ENCODE peak calls at places on chromosome 17, in nine cellular contexts. A is neuronal stem cell, Y is Caco-2, T is HCT116, P is mammary epithelial cell, O is NT2/D1, Z is IMR-90, K is cardiac muscle cell, R is SJCRH30. I is an unnamed sample.

GRCh38 chr17:50539762-50540440 is 7.1 kb upstream of the SPATA20 start:
- DNase-seq in P (peak; percentile 92), O (no peak), A (no peak), Y (peak; percentile 83), K (no peak), R (no peak), T (no peak), Z (no peak), I (no peak)

GRCh38 chr17:66602659-66603363 is 232.1 kb upstream of the CACNG5 start:
- DNase-seq in P (no peak), T (no peak), A (no peak), Z (peak; percentile 77), K (peak; percentile 76), Y (peak; percentile 14), R (no peak), O (no peak), I (no peak)

GRCh38 chr17:32253117-32253611 is 12.5 kb upstream of the RHBDL3 start:
- DNase-seq in Z (peak; percentile 65), T (peak; percentile 54), O (no peak), R (peak; percentile 90), A (peak; percentile 78), Y (peak; percentile 86), K (peak; percentile 82), P (peak; percentile 61), I (peak; percentile 41)

GRCh38 chr17:1324201-1324750 is 44.8 kb downstream of the TRARG1 start:
- DNase-seq in K (no peak), P (no peak), O (no peak), A (no peak), Y (no peak), Z (no peak), T (no peak), R (no peak), I (no peak)

GRCh38 chr17:47717845-47718621 is 15.0 kb upstream of the TBX21 start:
- DNase-seq in Y (no peak), R (no peak), T (no peak), A (no peak), O (no peak), Z (no peak), K (no peak), P (no peak), I (peak; percentile 56)

GRCh38 chr17:62781356-62781755 is 26.8 kb downstream of the MARCHF10 start:
- DNase-seq in Z (peak; percentile 57), Y (no peak), K (peak; percentile 73), P (no peak), T (no peak), O (no peak), A (no peak), R (no peak), I (no peak)

GRCh38 chr17:7404737-7405412 is 978 bp upstream of the TMEM256 start:
- DNase-seq in P (no peak), T (no peak), Y (peak; percentile 34), A (peak; percentile 74), K (peak; percentile 33), R (no peak), Z (no peak), O (no peak), I (no peak)

GRCh38 chr17:39722965-39723848 is 7.1 kb downstream of the MIEN1 start:
- DNase-seq in R (no peak), A (no peak), Y (peak; percentile 47), Z (no peak), T (no peak), K (no peak), O (no peak), P (no peak), I (no peak)

GRCh38 chr17:68368387-68368786 is 77.1 kb downstream of the ARSG start:
- DNase-seq in Z (no peak), P (no peak), O (no peak), Y (no peak), R (no peak), K (no peak), A (no peak), T (no peak), I (no peak)

GRCh38 chr17:45147581-45148182 is 593 bp upstream of the HEXIM1 start:
- DNase-seq in T (peak; percentile 95), Y (peak; percentile 89), Z (peak; percentile 97), K (peak; percentile 96), R (peak; percentile 93), P (peak; percentile 89), O (no peak), A (peak; percentile 91), I (peak; percentile 83)

GRCh38 chr17:77428020-77428781 is 287.4 kb downstream of the SEC14L1 start:
- DNase-seq in A (no peak), Z (no peak), P (no peak), K (no peak), Y (no peak), T (no peak), R (no peak), O (no peak), I (no peak)

GRCh38 chr17:16887523-16888095 is 84.3 kb downstream of the TNFRSF13B start:
- DNase-seq in Z (no peak), Y (no peak), R (no peak), K (no peak), T (no peak), A (no peak), P (no peak), O (no peak), I (no peak)

GRCh38 chr17:76237859-76238313 is 2.4 kb downstream of the RNF157 start:
- DNase-seq in Z (no peak), K (no peak), Y (peak; percentile 39), O (no peak), T (no peak), P (no peak), R (no peak), A (no peak), I (no peak)

GRCh38 chr17:18009609-18010420 is 29.2 kb downstream of the ATPAF2 start:
- DNase-seq in Z (no peak), K (no peak), R (no peak), Y (no peak), O (no peak), A (no peak), P (no peak), T (no peak), I (no peak)

GRCh38 chr17:76271669-76272540 is 6.8 kb downstream of the UBALD2 start:
- DNase-seq in Y (no peak), P (no peak), O (no peak), T (no peak), R (no peak), Z (no peak), A (no peak), K (peak; percentile 17), I (peak; percentile 85)

GRCh38 chr17:76481091-76481655 is 13.8 kb downstream of the AANAT start:
- DNase-seq in A (no peak), T (no peak), P (no peak), Y (no peak), O (no peak), R (peak; percentile 91), K (no peak), Z (no peak), I (no peak)

GRCh38 chr17:15883617-15884111 is 61.3 kb upstream of the ADORA2B start:
- DNase-seq in Y (no peak), R (peak; percentile 44), O (no peak), A (no peak), Z (peak; percentile 93), T (peak; percentile 2), P (peak; percentile 93), K (peak; percentile 83), I (no peak)

GRCh38 chr17:39628655-39629493 is 2.1 kb downstream of the PPP1R1B start:
- DNase-seq in P (no peak), O (no peak), Z (no peak), T (no peak), Y (no peak), K (no peak), A (no peak), R (no peak), I (no peak)

GRCh38 chr17:11986939-11987329 is 10.3 kb downstream of the ZNF18 start:
- DNase-seq in Y (peak; percentile 7), O (peak; percentile 22), Z (peak; percentile 60), P (peak; percentile 47), A (peak; percentile 24), K (peak; percentile 73), R (peak; percentile 55), T (peak; percentile 32), I (no peak)

DNA sequence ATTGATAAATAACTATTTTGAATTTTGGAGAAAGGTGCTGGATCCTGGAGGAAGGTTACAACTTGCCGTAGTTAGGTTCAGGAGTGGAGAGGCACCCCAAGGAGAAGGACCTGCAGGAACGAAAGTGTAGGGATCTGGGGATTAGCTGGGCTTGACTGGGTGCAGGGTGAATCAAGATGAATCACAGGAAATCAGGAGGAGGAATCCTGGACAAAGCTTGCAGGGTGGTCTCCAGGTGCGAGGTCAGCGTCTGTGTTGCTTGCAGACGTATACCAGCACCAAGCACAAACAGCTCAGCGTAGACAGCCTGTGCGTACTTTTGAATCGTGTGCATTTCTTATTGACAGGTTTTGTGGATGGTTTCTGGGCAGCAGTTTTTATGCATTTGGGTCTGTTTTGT is 144.3 kb downstream of the MSI2 start:
- DNase-seq in A (no peak), K (no peak), Y (no peak), T (no peak), O (no peak), Z (peak; percentile 17), P (no peak), R (no peak), I (no peak)
- H3K36me3 ChIP-seq in A (peaks cover 2% of the 10 kb centered on the region), K (no peaks in the 10 kb centered on the region), Y (peaks cover 3% of the 10 kb centered on the region), T (no peaks in the 10 kb centered on the region), O (peaks cover 34% of the 10 kb centered on the region), Z (peaks cover 8% of the 10 kb centered on the region), P (no peaks in the 10 kb centered on the region), R (peaks cover 2% of the 10 kb centered on the region), I (peaks cover 22% of the 10 kb centered on the region)

GRCh38 chr17:60047590-60047989 is 31.1 kb downstream of the HEATR6 start:
- DNase-seq in R (no peak), Z (no peak), O (no peak), K (no peak), T (no peak), P (no peak), A (no peak), Y (no peak), I (no peak)

GRCh38 chr17:60049936-60050335 is 28.8 kb downstream of the HEATR6 start:
- DNase-seq in K (peak; percentile 32), A (no peak), P (no peak), Y (no peak), R (no peak), O (no peak), Z (peak; percentile 16), T (no peak), I (no peak)

GRCh38 chr17:60043846-60044245 is 34.9 kb downstream of the HEATR6 start:
- DNase-seq in Y (no peak), A (no peak), K (no peak), T (no peak), P (no peak), O (no peak), Z (no peak), R (no peak), I (no peak)

GRCh38 chr17:60047046-60047445 is 31.7 kb downstream of the HEATR6 start:
- DNase-seq in K (no peak), O (no peak), Z (no peak), A (no peak), Y (no peak), P (no peak), R (no peak), T (no peak), I (no peak)
- H3K36me3 ChIP-seq in K (peaks cover 64% of the 10 kb centered on the region), O (peaks cover 89% of the 10 kb centered on the region), Z (peaks cover 52% of the 10 kb centered on the region), A (peaks cover 50% of the 10 kb centered on the region), Y (no peaks in the 10 kb centered on the region), P (peaks cover 30% of the 10 kb centered on the region), R (peaks cover 17% of the 10 kb centered on the region), T (peaks cover 51% of the 10 kb centered on the region), I (peaks cover 68% of the 10 kb centered on the region)

GRCh38 chr17:8459109-8459508 is 23.4 kb downstream of the NDEL1 start:
- DNase-seq in T (no peak), K (no peak), Y (no peak), A (no peak), O (no peak), R (no peak), P (no peak), Z (no peak), I (no peak)
- H3K36me3 ChIP-seq in T (peaks cover 47% of the 10 kb centered on the region), K (peaks cover 53% of the 10 kb centered on the region), Y (no peaks in the 10 kb centered on the region), A (peaks cover 27% of the 10 kb centered on the region), O (peaks cover 86% of the 10 kb centered on the region), R (peaks cover 8% of the 10 kb centered on the region), P (peaks cover 38% of the 10 kb centered on the region), Z (peaks cover 59% of the 10 kb centered on the region), I (peaks cover 86% of the 10 kb centered on the region)

GRCh38 chr17:59693582-59693981 is 13.6 kb downstream of the PTRH2 start:
- DNase-seq in T (no peak), Z (no peak), O (no peak), K (no peak), Y (no peak), A (no peak), P (no peak), R (no peak), I (no peak)
- H3K36me3 ChIP-seq in T (peaks cover 75% of the 10 kb centered on the region), Z (peaks cover 51% of the 10 kb centered on the region), O (peaks cover 89% of the 10 kb centered on the region), K (peaks cover 66% of the 10 kb centered on the region), Y (peaks cover 6% of the 10 kb centered on the region), A (peaks cover 27% of the 10 kb centered on the region), P (peaks cover 58% of the 10 kb centered on the region), R (peaks cover 89% of the 10 kb centered on the region), I (peaks cover 54% of the 10 kb centered on the region)

I was measured in CD4-positive, alpha-beta memory T cell.